ENCODE peak calls at places on chromosomes 3 and 15, in nine cellular contexts. R is ovary, L is stomach, Y is A549, V is sigmoid colon, X is SK-N-SH, C is tibial nerve, I is esophagus muscularis mucosa, N is K562. U is an unnamed sample.

GRCh38 chr3:89584398-89584797 is 477.0 kb downstream of the EPHA3 start:
- DNase-seq in R (no peak), L (no peak), Y (no peak), V (no peak), X (no peak), C (no peak), I (no peak), N (no peak), U (no peak)

GRCh38 chr3:4824948-4825325 is 154.3 kb upstream of the BHLHE40 start:
- DNase-seq in R (no peak), L (no peak), Y (peak; percentile 85), V (no peak), X (no peak), C (no peak), I (no peak), N (peak; percentile 69), U (no peak)

GRCh38 chr3:29348311-29348710 is 67.4 kb downstream of the RBMS3 start:
- DNase-seq in R (no peak), L (no peak), Y (no peak), V (no peak), X (no peak), C (no peak), I (no peak), N (no peak), U (no peak)

GRCh38 chr3:169863458-169863899 is 6.3 kb downstream of the LRRC31 start:
- DNase-seq in R (peak; percentile 56), L (peak; percentile 84), Y (peak; percentile 77), V (peak; percentile 69), X (peak; percentile 64), C (peak; percentile 38), I (no peak), N (peak; percentile 64), U (peak; percentile 85)

GRCh38 chr3:87313641-87314040 is 37.3 kb upstream of the POU1F1 start:
- DNase-seq in R (no peak), L (no peak), Y (no peak), V (no peak), X (no peak), C (no peak), I (no peak), N (no peak), U (no peak)

GRCh38 chr3:148948913-148949657 is 42.3 kb upstream of the GYG1 start:
- DNase-seq in R (no peak), L (no peak), Y (no peak), V (no peak), X (no peak), C (no peak), I (no peak), N (no peak), U (no peak)

GRCh38 chr3:12194209-12194608 is 35.5 kb upstream of the TIMP4 start:
- DNase-seq in R (no peak), L (no peak), Y (peak; percentile 75), V (no peak), X (no peak), C (no peak), I (no peak), N (no peak), U (no peak)

GRCh38 chr3:74501001-74501400 is 113.5 kb downstream of the CNTN3 start:
- DNase-seq in R (no peak), L (no peak), Y (peak; percentile 0), V (no peak), X (no peak), C (no peak), I (no peak), N (no peak), U (no peak)

GRCh38 chr3:148847351-148847750 is 17.7 kb upstream of the CPA3 start:
- DNase-seq in R (no peak), L (no peak), Y (no peak), V (no peak), X (no peak), C (no peak), I (no peak), N (no peak), U (no peak)

GRCh38 chr3:194272861-194273266 is 78.3 kb downstream of the CPN2 start:
- DNase-seq in R (peak; percentile 14), L (no peak), Y (no peak), V (peak; percentile 76), X (peak; percentile 80), C (no peak), I (no peak), N (no peak), U (peak; percentile 4)
- TF ChIP-seq EP300 in R (no peak), L (no peak), Y (no peak), V (no peak), X (no peak), C (no peak), I (no peak), N (no peak), U (no peak)

DNA sequence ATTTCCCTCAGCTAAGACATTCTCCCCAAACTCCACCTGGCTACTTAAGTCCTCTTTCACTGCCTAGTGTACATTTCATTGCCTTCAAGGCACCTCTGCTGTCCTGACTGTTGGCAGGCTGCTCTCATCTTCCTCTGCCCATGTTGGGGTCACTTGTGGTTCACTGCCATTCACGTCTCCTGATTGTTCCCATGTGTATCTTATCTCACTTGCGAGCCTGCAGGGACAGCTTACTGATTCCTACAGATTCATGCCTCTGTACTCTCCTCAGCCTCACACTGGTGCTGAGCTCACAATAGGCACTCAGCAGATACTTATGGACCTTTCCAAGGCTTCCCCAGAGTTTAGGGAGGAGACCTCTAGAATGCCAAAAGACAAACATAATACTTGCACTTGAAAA is 28.8 kb upstream of the ANP32A start:
- DNase-seq in R (no peak), L (no peak), Y (no peak), V (no peak), X (peak; percentile 66), C (no peak), I (no peak), N (no peak), U (no peak)
- H3K27ac ChIP-seq in R (no peak overlapping the region), L (no peak overlapping the region), Y (no peak overlapping the region), V (no peak overlapping the region), X (no peak overlapping the region), C (no peak overlapping the region), I (no peak overlapping the region), N (no peak overlapping the region), U (no peak overlapping the region)

GRCh38 chr3:57017481-57017880 is 43.0 kb upstream of the SPATA12 start:
- DNase-seq in R (no peak), L (no peak), Y (peak; percentile 38), V (peak; percentile 77), X (no peak), C (no peak), I (no peak), N (no peak), U (no peak)
- TF ChIP-seq EP300 in R (no peak), L (no peak), Y (no peak), V (no peak), X (no peak), C (no peak), I (no peak), N (no peak), U (no peak)

DNA sequence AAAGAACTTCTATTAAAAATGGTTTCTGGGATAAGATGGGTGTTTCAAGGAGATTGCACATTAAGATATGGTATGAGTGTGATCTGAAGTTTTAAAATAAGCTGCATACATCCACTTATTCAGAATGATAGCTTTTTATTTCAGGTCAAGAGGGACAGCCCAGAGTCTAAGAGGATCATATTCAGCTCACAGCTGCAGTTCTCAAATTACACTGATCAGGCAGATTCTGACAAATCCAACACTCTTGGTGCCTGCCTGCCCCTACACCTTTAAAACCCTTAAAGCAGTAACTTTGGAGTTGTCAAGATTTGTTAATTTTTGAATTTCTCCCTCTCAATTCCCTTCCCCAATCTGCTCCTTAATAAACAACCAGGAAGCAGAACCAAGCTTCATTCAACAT is 9.1 kb upstream of the TMEM87A start:
- DNase-seq in R (no peak), L (no peak), Y (no peak), V (no peak), X (no peak), C (no peak), I (no peak), N (no peak), U (no peak)
- H3K27ac ChIP-seq in R (no peak overlapping the region), L (no peak overlapping the region), Y (no peak overlapping the region), V (no peak overlapping the region), X (no peak overlapping the region), C (no peak overlapping the region), I (no peak overlapping the region), N (no peak overlapping the region), U (no peak overlapping the region)

DNA sequence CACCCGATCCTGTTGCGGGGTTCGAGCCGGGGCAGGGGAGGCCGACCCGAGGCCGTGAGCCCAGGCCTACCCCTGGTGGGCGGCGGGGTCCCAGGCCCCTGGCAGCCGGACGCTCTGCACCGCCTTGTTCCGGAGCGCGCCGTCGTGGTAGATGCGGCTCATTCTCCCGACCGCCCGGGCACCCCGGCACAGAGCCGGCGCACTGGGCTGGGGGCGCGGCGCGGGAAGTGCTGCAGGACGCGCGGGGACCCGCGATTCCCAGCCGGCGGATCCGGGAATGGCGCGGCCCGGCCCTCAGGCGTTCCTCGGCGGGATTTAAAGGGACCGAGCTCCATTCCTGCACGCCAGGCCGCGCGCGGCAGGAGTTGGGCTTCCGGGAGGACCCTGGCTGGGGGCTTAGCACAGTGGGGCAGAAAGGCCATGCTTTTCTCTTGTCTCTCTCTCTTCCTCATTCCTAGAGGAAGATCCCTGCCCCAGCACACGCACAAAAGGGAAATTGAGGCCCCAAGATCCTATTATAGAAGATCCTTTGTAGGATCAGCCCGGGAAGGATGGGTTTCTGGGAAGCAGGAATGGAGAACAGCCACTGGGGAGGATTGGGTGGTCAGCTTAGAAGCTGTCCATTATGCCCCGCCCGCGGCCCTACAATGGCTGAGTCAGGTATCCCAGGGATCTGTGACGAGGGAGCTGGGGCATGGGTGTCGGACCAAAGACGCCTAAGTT is at the start of gene ARPIN:
- DNase-seq in R (peak; percentile 52), L (peak; percentile 65), Y (peak; percentile 63), V (peak; percentile 82), X (peak; percentile 86), C (no peak), I (no peak), N (no peak), U (peak; percentile 62)
- TF ChIP-seq EP300 in R (no peak), L (no peak), Y (no peak), V (no peak), X (no peak), C (no peak), I (no peak), N (no peak), U (no peak)

GRCh38 chr15:31367021-31367729 is 40.5 kb downstream of the KLF13 start:
- DNase-seq in R (no peak), L (no peak), Y (no peak), V (no peak), X (no peak), C (no peak), I (no peak), N (no peak), U (no peak)
- H3K27ac ChIP-seq in R (no peak overlapping the region), L (peak overlapping the region; percentile 95), Y (no peak overlapping the region), V (peak overlapping the region; percentile 85), X (peak overlapping the region; percentile 16), C (peak overlapping the region; percentile 94), I (peak overlapping the region; percentile 92), N (no peak overlapping the region), U (peak overlapping the region; percentile 85)

GRCh38 chr3:186303985-186304384 is 58.0 kb downstream of the DGKG start:
- DNase-seq in R (no peak), L (no peak), Y (no peak), V (no peak), X (no peak), C (no peak), I (no peak), N (no peak), U (no peak)

GRCh38 chr3:186298876-186299275 is 63.2 kb downstream of the DGKG start:
- DNase-seq in R (no peak), L (no peak), Y (no peak), V (no peak), X (no peak), C (no peak), I (no peak), N (no peak), U (no peak)
- TF ChIP-seq EP300 in R (no peak), L (no peak), Y (no peak), V (no peak), X (no peak), C (no peak), I (no peak), N (no peak), U (no peak)